ENCODE peak calls at places on chromosomes 11 and 22, in six cellular contexts. U, B, Z, E, M and W are unnamed samples.

GRCh38 chr11:65083134-65083833 is 556 bp downstream of the CDCA5 start:
- DNase-seq in U (no peak), B (no peak), Z (no peak), E (no peak), M (no peak), W (no peak)

GRCh38 chr11:26806209-26806608 is 84.3 kb upstream of the SLC5A12 start:
- DNase-seq in U (no peak), B (no peak), Z (no peak), E (no peak), M (peak), W (no peak)

GRCh38 chr22:31085493-31085824 is 4.3 kb downstream of the SMTN start:
- DNase-seq in U (no peak), B (no peak), Z (no peak), E (peak), M (no peak), W (peak)

GRCh38 chr11:81359476-81359875 is 1374.2 kb downstream of the FAM181B start:
- DNase-seq in U (no peak), B (no peak), Z (no peak), E (no peak), M (no peak), W (no peak)

GRCh38 chr11:69578167-69578566 is 62.8 kb upstream of the CCND1 start:
- DNase-seq in U (no peak), B (no peak), Z (no peak), E (no peak), M (no peak), W (no peak)

GRCh38 chr11:87300640-87301381 is 263.1 kb downstream of the TMEM135 start:
- DNase-seq in U (peak), B (no peak), Z (no peak), E (no peak), M (peak), W (no peak)

GRCh38 chr11:6719588-6719987 is 36.4 kb upstream of the MRPL17 start:
- DNase-seq in U (no peak), B (no peak), Z (no peak), E (no peak), M (no peak), W (no peak)

GRCh38 chr11:126485986-126486635 is 130.6 kb downstream of the ST3GAL4 start:
- DNase-seq in U (no peak), B (peak), Z (no peak), E (no peak), M (no peak), W (no peak)

GRCh38 chr22:31284756-31285155 is 7.5 kb downstream of the PIK3IP1 start:
- DNase-seq in U (no peak), B (no peak), Z (no peak), E (no peak), M (no peak), W (no peak)

GRCh38 chr11:60633645-60634044 is 65.8 kb upstream of the MS4A8 start:
- DNase-seq in U (no peak), B (no peak), Z (no peak), E (no peak), M (no peak), W (no peak)

GRCh38 chr11:128575174-128575955 is 12.0 kb downstream of the ETS1 start:
- DNase-seq in U (no peak), B (no peak), Z (no peak), E (no peak), M (no peak), W (no peak)

GRCh38 chr11:3786781-3787428 is 10.4 kb downstream of the NUP98 start:
- DNase-seq in U (no peak), B (no peak), Z (no peak), E (no peak), M (no peak), W (no peak)

GRCh38 chr11:70324354-70325115 is 54.0 kb downstream of the PPFIA1 start:
- DNase-seq in U (no peak), B (no peak), Z (no peak), E (no peak), M (no peak), W (no peak)

GRCh38 chr11:35539781-35540281 is 14.4 kb upstream of the PAMR1 start:
- DNase-seq in U (no peak), B (no peak), Z (peak), E (peak), M (peak), W (no peak)

GRCh38 chr11:105399505-105399904 is 210.4 kb upstream of the GRIA4 start:
- DNase-seq in U (no peak), B (no peak), Z (no peak), E (no peak), M (no peak), W (no peak)

GRCh38 chr22:27992294-27993165 is 73.5 kb upstream of the PITPNB start:
- DNase-seq in U (no peak), B (peak), Z (peak), E (peak), M (no peak), W (peak)

GRCh38 chr11:117440258-117440657 is 112.6 kb downstream of the CEP164 start:
- DNase-seq in U (no peak), B (no peak), Z (no peak), E (no peak), M (no peak), W (no peak)

GRCh38 chr11:77152846-77153245 is 24.8 kb downstream of the MYO7A start:
- DNase-seq in U (no peak), B (no peak), Z (no peak), E (no peak), M (peak), W (no peak)

GRCh38 chr11:112222303-112222702 is 3.9 kb upstream of the PTS start:
- DNase-seq in U (no peak), B (no peak), Z (no peak), E (no peak), M (no peak), W (no peak)

GRCh38 chr11:22666700-22667439 is 459 bp downstream of the GAS2 start:
- DNase-seq in U (no peak), B (peak), Z (peak), E (no peak), M (no peak), W (peak)

GRCh38 chr11:117772360-117772759 is 24.7 kb downstream of the DSCAML1 start:
- DNase-seq in U (no peak), B (no peak), Z (no peak), E (no peak), M (no peak), W (no peak)

GRCh38 chr11:71302534-71302909 is 50.1 kb upstream of the SHANK2 start:
- DNase-seq in U (no peak), B (no peak), Z (no peak), E (no peak), M (no peak), W (no peak)

GRCh38 chr11:111006207-111006606 is 239.3 kb upstream of the POU2AF2 start:
- DNase-seq in U (no peak), B (no peak), Z (no peak), E (no peak), M (no peak), W (no peak)

GRCh38 chr11:108997826-108998225 is 333.0 kb downstream of the DDX10 start:
- DNase-seq in U (no peak), B (no peak), Z (no peak), E (no peak), M (peak), W (no peak)

GRCh38 chr11:8252946-8253345 is 10.7 kb downstream of the LMO1 start:
- DNase-seq in U (no peak), B (peak), Z (peak), E (no peak), M (no peak), W (no peak)

GRCh38 chr11:109708184-109708583 is 286.2 kb downstream of the C11orf87 start:
- DNase-seq in U (no peak), B (no peak), Z (no peak), E (no peak), M (no peak), W (no peak)

GRCh38 chr11:120564573-120565301 is 53.2 kb downstream of the GRIK4 start:
- DNase-seq in U (no peak), B (no peak), Z (no peak), E (no peak), M (peak), W (peak)

GRCh38 chr11:69044111-69045013 is 4.4 kb upstream of the TPCN2 start:
- DNase-seq in U (peak), B (peak), Z (peak), E (peak), M (peak), W (peak)

GRCh38 chr11:106988151-106988806 is 30.0 kb downstream of the GUCY1A2 start:
- DNase-seq in U (no peak), B (no peak), Z (no peak), E (peak), M (peak), W (no peak)

GRCh38 chr11:1759851-1760220 is 3.9 kb downstream of the CTSD start:
- DNase-seq in U (no peak), B (no peak), Z (no peak), E (no peak), M (no peak), W (no peak)

GRCh38 chr11:102172127-102172848 is 62.0 kb downstream of the YAP1 start:
- DNase-seq in U (no peak), B (no peak), Z (no peak), E (no peak), M (peak), W (no peak)

GRCh38 chr11:59012106-59012941 is 73.0 kb downstream of the GLYATL1 start:
- DNase-seq in U (no peak), B (no peak), Z (no peak), E (no peak), M (no peak), W (no peak)

GRCh38 chr22:42720263-42721044 is at the start of gene A4GALT:
- DNase-seq in U (no peak), B (no peak), Z (no peak), E (no peak), M (no peak), W (peak)

GRCh38 chr11:86876716-86877234 is 76.4 kb downstream of the PRSS23 start:
- DNase-seq in U (no peak), B (no peak), Z (no peak), E (no peak), M (no peak), W (no peak)

GRCh38 chr11:97454988-97455387 is 1065.2 kb downstream of the JRKL start:
- DNase-seq in U (no peak), B (no peak), Z (no peak), E (no peak), M (no peak), W (no peak)

GRCh38 chr11:121459413-121460041 is 6.8 kb upstream of the SORL1-AS1 start:
- DNase-seq in U (no peak), B (no peak), Z (no peak), E (no peak), M (no peak), W (no peak)

GRCh38 chr11:71420455-71421241 is 27.5 kb downstream of the DHCR7 start:
- DNase-seq in U (peak), B (no peak), Z (no peak), E (no peak), M (peak), W (peak)

GRCh38 chr11:23569547-23569946 is 709.3 kb upstream of the CCDC179 start:
- DNase-seq in U (no peak), B (no peak), Z (no peak), E (no peak), M (no peak), W (no peak)

GRCh38 chr11:27013741-27014415 is 20.0 kb downstream of the FIBIN start:
- DNase-seq in U (no peak), B (no peak), Z (no peak), E (no peak), M (peak), W (no peak)

GRCh38 chr11:61028135-61028729 is 56.8 kb downstream of the CD6 start:
- DNase-seq in U (no peak), B (no peak), Z (no peak), E (no peak), M (no peak), W (no peak)

GRCh38 chr22:19466848-19467752 is 11.9 kb downstream of the UFD1 start:
- DNase-seq in U (no peak), B (no peak), Z (no peak), E (no peak), M (no peak), W (no peak)
- TF ChIP-seq POLR2A in U (no peak), B (no peak), Z (no peak), E (no peak), M (no peak), W (no peak)

DNA sequence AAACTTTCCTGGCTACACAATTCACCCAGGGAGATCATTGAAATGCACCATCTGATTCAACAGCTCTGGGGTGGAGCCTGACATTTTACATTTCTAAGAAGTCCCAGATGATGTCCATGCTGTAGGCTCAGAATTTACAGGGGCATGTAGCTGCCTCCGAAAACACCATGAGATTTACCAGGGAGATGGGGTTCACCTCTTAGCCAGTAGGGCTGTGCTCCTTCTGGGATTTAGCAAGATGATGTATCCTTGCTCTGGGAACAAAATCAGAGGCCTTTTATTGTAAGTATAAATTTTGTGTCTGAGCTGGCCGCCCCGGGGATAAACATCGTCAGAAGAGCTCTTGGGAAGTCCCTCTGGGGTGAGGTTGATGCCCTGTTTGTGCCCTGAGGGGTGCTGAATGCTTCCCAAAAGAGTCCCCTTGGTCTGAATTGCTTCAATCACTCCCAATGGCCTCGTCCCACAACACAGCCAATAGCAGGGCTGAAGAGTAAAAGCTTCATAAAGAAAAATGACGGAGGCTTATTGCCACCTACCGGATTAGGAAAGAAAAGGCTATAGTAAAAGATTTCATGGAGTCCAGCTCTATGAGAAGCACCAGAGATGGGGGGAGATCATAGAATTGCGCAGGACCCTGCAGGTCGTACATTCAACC is 33.4 kb upstream of the API5 start:
- DNase-seq in U (peak), B (no peak), Z (no peak), E (no peak), M (peak), W (no peak)
- TF ChIP-seq CTCF in U (peak), B (no peak), Z (no peak), E (no peak), M (peak), W (peak)

GRCh38 chr11:66267379-66268209 is 845 bp upstream of the RAB1B start:
- DNase-seq in U (peak), B (peak), Z (peak), E (peak), M (peak), W (peak)
- TF ChIP-seq POLR2A in U (no peak), B (no peak), Z (peak), E (peak), M (peak), W (peak)

GRCh38 chr11:13207270-13207664 is 70.3 kb upstream of the BMAL1 start:
- DNase-seq in U (no peak), B (no peak), Z (no peak), E (no peak), M (no peak), W (no peak)
- TF ChIP-seq CTCF in U (no peak), B (no peak), Z (no peak), E (no peak), M (no peak), W (no peak)

DNA sequence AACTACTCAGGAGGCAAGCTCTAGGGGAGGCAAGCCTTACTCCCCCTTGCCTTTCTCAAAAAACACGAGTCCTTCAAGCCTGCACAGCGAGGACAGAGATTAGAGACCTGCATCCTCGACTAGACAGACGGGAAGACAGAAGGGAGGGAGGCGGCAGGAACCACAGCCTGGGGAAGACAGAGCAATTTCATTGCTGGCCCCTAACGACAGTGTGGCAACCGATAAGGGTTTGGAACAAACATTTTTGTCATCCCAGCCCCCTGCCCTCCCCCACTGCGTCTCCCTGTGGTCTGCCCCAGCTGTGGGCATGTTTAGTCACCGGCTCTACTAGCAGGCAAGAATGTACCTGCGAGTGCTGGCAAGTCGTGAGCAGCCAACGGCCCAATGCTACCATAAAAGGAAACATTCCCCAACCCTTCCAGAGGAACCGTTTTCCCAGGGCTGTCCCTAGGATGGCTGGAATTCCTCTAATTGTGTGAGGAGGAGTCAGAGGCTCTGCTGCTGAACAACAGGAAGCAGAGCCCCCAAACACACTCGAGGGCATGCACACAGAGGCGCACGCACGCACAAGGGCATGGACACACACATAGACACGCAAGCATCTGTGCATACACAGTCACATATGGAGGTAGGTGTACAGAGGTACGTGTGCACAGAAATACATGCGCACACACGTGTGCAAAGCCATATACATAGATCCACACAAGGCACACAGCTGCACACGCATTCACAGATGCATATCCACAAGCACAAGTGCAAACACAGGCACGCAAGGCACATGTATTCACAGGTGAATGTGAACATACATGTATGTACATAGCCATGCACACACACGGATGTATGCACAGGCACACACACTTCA is 58.3 kb downstream of the MYH9 start:
- DNase-seq in U (peak), B (no peak), Z (peak), E (peak), M (peak), W (no peak)
- TF ChIP-seq POLR2A in U (no peak), B (no peak), Z (no peak), E (peak), M (peak), W (no peak)

GRCh38 chr22:25817092-25817943 is 75.3 kb downstream of the MYO18B start:
- DNase-seq in U (no peak), B (no peak), Z (no peak), E (no peak), M (no peak), W (no peak)
- TF ChIP-seq CTCF in U (no peak), B (no peak), Z (no peak), E (no peak), M (no peak), W (no peak)

DNA sequence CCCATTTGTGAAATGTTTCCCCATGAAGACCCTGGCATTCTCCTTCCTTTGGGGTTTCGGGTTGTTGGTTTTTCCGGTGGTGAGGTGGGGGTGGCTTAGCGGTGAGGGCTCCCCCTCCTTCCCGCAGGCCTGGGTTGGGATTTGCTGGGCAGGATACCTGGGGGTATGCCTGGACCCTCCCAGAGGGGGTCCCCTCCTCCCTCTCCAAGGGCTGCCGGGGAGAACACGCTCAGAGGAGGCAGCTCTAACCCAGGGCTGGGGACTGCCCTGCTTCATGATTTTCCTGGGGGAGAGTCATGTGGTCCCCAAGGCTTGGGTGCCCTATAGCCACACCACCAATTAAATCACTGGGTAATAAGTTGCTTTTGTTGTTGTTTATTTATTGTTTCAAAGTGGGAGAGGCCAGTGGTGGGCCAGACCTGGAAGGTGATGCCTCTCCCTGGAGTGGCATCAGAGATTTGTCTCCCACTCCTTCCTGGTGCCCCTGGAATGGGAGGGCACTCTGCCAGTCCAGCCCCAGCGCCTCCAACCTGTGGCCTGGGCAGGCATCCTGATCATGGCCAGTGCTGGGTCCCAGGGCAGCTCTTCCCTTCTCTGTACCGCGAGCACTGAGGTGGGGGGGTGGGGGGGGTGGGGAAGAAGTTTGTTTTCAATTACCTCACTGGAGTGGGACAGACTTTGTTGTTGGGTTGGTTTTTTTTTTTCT is 1.3 kb upstream of the CLCF1 start:
- DNase-seq in U (peak), B (no peak), Z (peak), E (no peak), M (no peak), W (no peak)
- TF ChIP-seq POLR2A in U (no peak), B (no peak), Z (no peak), E (no peak), M (no peak), W (no peak)